ENCODE peak calls at places on chromosomes 4 and X, in nine cellular contexts. O, M, H, K, C, V, F, L and Y are unnamed samples.

GRCh38 chr4:183722738-183723560 is 63.9 kb downstream of the TRAPPC11 start:
- DNase-seq in F (peak), O (peak), L (peak), C (peak), H (peak), K (peak), M (peak), V (peak), Y (no peak)

GRCh38 chr4:15400911-15401671 is 26.7 kb upstream of the C1QTNF7 start:
- DNase-seq in O (no peak), C (peak), V (peak), L (no peak), H (no peak), F (no peak), K (no peak), M (peak), Y (peak)

GRCh38 chr4:163161536-163162205 is 5.0 kb downstream of the NAF1 start:
- DNase-seq in H (no peak), K (no peak), F (no peak), O (no peak), V (no peak), C (no peak), M (peak), L (no peak), Y (no peak)

GRCh38 chrX:19758536-19758935 is 128.9 kb downstream of the SH3KBP1 start:
- DNase-seq in L (no peak), F (peak), H (no peak), M (no peak), K (no peak), C (peak), O (no peak), V (no peak), Y (no peak)

GRCh38 chr4:24395937-24396336 is 188.4 kb downstream of the DHX15 start:
- DNase-seq in H (no peak), K (no peak), O (no peak), M (no peak), C (no peak), V (no peak), F (no peak), L (no peak), Y (no peak)

GRCh38 chr4:6123116-6123515 is 77.2 kb downstream of the JAKMIP1 start:
- DNase-seq in C (no peak), F (no peak), L (no peak), V (no peak), O (no peak), H (no peak), M (no peak), K (no peak), Y (no peak)

GRCh38 chr4:68498413-68499007 is 51.2 kb downstream of the TMPRSS11E start:
- DNase-seq in L (no peak), K (peak), C (peak), O (no peak), M (peak), F (peak), H (peak), V (peak), Y (peak)

GRCh38 chr4:3858046-3858730 is 92.0 kb downstream of the ADRA2C start:
- DNase-seq in M (no peak), H (no peak), F (no peak), K (no peak), C (no peak), O (no peak), V (no peak), L (no peak), Y (no peak)

GRCh38 chrX:145910017-145910416 is 92.4 kb downstream of the SLITRK2 start:
- DNase-seq in C (no peak), K (peak), F (peak), O (no peak), L (no peak), M (no peak), V (no peak), H (no peak), Y (no peak)

GRCh38 chr4:124647599-124647998 is 64.9 kb downstream of the ANKRD50 start:
- DNase-seq in C (no peak), K (no peak), H (no peak), V (no peak), F (no peak), L (no peak), O (no peak), M (no peak), Y (no peak)

GRCh38 chr4:3513807-3514206 is 18.4 kb downstream of the LRPAP1 start:
- DNase-seq in M (no peak), F (no peak), O (no peak), K (no peak), V (no peak), C (no peak), L (no peak), H (no peak), Y (no peak)

GRCh38 chr4:3416270-3416669 is 25.5 kb upstream of the HGFAC start:
- DNase-seq in L (no peak), K (no peak), O (no peak), C (no peak), F (no peak), V (no peak), M (no peak), H (no peak), Y (no peak)

GRCh38 chr4:5660185-5660584 is 48.2 kb downstream of the EVC2 start:
- DNase-seq in M (peak), V (no peak), C (no peak), L (no peak), H (no peak), F (no peak), K (no peak), O (no peak), Y (no peak)

GRCh38 chr4:139126898-139127297 is 50.1 kb downstream of the ELF2 start:
- DNase-seq in M (no peak), F (no peak), C (no peak), V (no peak), H (no peak), L (no peak), O (no peak), K (no peak), Y (no peak)

GRCh38 chrX:68462197-68462596 is 28.9 kb upstream of the OPHN1 start:
- DNase-seq in L (no peak), O (no peak), M (peak), K (no peak), F (peak), C (no peak), V (no peak), H (no peak), Y (no peak)

GRCh38 chrX:114924423-114924822 is 93.0 kb downstream of the IL13RA2 start:
- DNase-seq in M (no peak), C (no peak), V (no peak), K (no peak), L (no peak), H (no peak), F (no peak), O (no peak), Y (no peak)

GRCh38 chr4:151147000-151147399 is 47.6 kb downstream of the RPS3A start:
- DNase-seq in V (no peak), K (no peak), O (no peak), L (no peak), C (peak), F (no peak), M (peak), H (no peak), Y (no peak)

GRCh38 chr4:110878413-110878812 is 255.5 kb upstream of the PITX2 start:
- DNase-seq in K (no peak), O (no peak), V (no peak), H (no peak), C (no peak), F (no peak), L (no peak), M (no peak), Y (no peak)

GRCh38 chr4:89992744-89993143 is 98.1 kb downstream of the MMRN1 start:
- DNase-seq in F (no peak), L (no peak), O (no peak), C (no peak), H (no peak), V (no peak), M (no peak), K (no peak), Y (no peak)

GRCh38 chr4:80390178-80390577 is 54.6 kb downstream of the CFAP299 start:
- DNase-seq in O (no peak), H (no peak), V (no peak), M (no peak), F (no peak), C (no peak), L (no peak), K (no peak), Y (no peak)

GRCh38 chr4:111174331-111174730 is 551.5 kb upstream of the PITX2 start:
- DNase-seq in L (no peak), M (no peak), K (no peak), C (no peak), O (no peak), F (no peak), H (no peak), V (no peak), Y (no peak)

GRCh38 chrX:123833387-123833786 is 26.5 kb upstream of the XIAP start:
- DNase-seq in M (peak), O (peak), C (peak), K (peak), F (peak), H (peak), V (peak), L (peak), Y (no peak)

GRCh38 chr4:107991945-107992625 is 2.4 kb downstream of the HADH start:
- DNase-seq in V (no peak), O (no peak), C (peak), K (no peak), M (peak), F (no peak), H (no peak), L (no peak), Y (no peak)

GRCh38 chr4:173834151-173834550 is 304.1 kb upstream of the HAND2 start:
- DNase-seq in H (no peak), V (no peak), O (no peak), K (no peak), C (peak), F (no peak), M (peak), L (no peak), Y (no peak)

GRCh38 chr4:185965456-185966384 is 103.2 kb upstream of the TLR3 start:
- DNase-seq in F (no peak), K (no peak), C (peak), M (no peak), O (no peak), L (no peak), V (no peak), H (no peak), Y (no peak)

GRCh38 chrX:21438792-21439191 is 64.6 kb downstream of the CNKSR2 start:
- DNase-seq in L (no peak), K (no peak), F (no peak), V (no peak), C (peak), H (no peak), O (no peak), M (no peak), Y (no peak)

GRCh38 chrX:119228506-119229290 is 7.4 kb upstream of the PGRMC1 start:
- DNase-seq in K (no peak), C (no peak), M (peak), L (no peak), V (no peak), O (no peak), F (no peak), H (no peak), Y (no peak)

GRCh38 chr4:74431113-74431826 is 13.7 kb upstream of the AREG start:
- DNase-seq in K (no peak), L (no peak), F (no peak), V (no peak), O (no peak), H (no peak), M (peak), C (peak), Y (no peak)

GRCh38 chrX:150269613-150270254 is 93.4 kb upstream of the MAMLD1 start:
- DNase-seq in L (no peak), F (no peak), O (no peak), H (no peak), K (no peak), M (no peak), C (no peak), V (no peak), Y (no peak)

GRCh38 chr4:2305766-2306501 is 44.0 kb upstream of the MXD4 start:
- DNase-seq in M (no peak), L (no peak), C (peak), O (no peak), F (no peak), K (no peak), V (no peak), H (peak), Y (no peak)

GRCh38 chr4:74969507-74970474 is 36.9 kb downstream of the PARM1 start:
- DNase-seq in H (no peak), L (no peak), F (no peak), V (no peak), O (no peak), C (no peak), K (no peak), M (peak), Y (no peak)